ENCODE peak calls at places on chromosomes 1 and 21, in four cellular contexts. I, M, R and E are unnamed samples.
A peak's percentile ranks its signal among the peaks of the same experiment; 100 is the strongest.

GRCh38 chr1:20008391-20008841 is 29.0 kb upstream of the PLA2G2A start:
- DNase-seq in I (no peak), M (no peak), R (no peak), E (no peak)

GRCh38 chr1:176046926-176047325 is 160.2 kb downstream of the COP1 start:
- DNase-seq in I (no peak), M (no peak), R (no peak), E (no peak)

GRCh38 chr1:245153081-245153644 is 1.6 kb upstream of the KIF26B start:
- DNase-seq in I (no peak), M (peak; percentile 73), R (peak; percentile 66), E (no peak)

GRCh38 chr1:53359225-53359933 is 31.5 kb upstream of the LRP8 start:
- DNase-seq in I (no peak), M (no peak), R (no peak), E (peak; percentile 34)

GRCh38 chr1:201427923-201428322 is 6.4 kb upstream of the TNNI1 start:
- DNase-seq in I (no peak), M (no peak), R (no peak), E (no peak)

GRCh38 chr1:44832068-44832700 is 10.9 kb downstream of the PTCH2 start:
- DNase-seq in I (no peak), M (no peak), R (no peak), E (no peak)

GRCh38 chr21:37281993-37282392 is 14.9 kb upstream of the VPS26C start:
- DNase-seq in I (no peak), M (no peak), R (no peak), E (no peak)

GRCh38 chr1:25760122-25760719 is 39.8 kb upstream of the SELENON start:
- DNase-seq in I (no peak), M (no peak), R (no peak), E (no peak)

GRCh38 chr1:8816831-8817412 is 518 bp downstream of the RERE start:
- DNase-seq in I (no peak), M (no peak), R (no peak), E (peak; percentile 72)

GRCh38 chr1:25573591-25573930 is 30.2 kb downstream of the LDLRAP1 start:
- DNase-seq in I (no peak), M (no peak), R (peak; percentile 48), E (no peak)

GRCh38 chr1:58785424-58786058 is 1.7 kb upstream of the JUN start:
- DNase-seq in I (no peak), M (no peak), R (peak; percentile 81), E (peak; percentile 86)

GRCh38 chr1:94679336-94680007 is 137.9 kb upstream of the F3 start:
- DNase-seq in I (no peak), M (no peak), R (no peak), E (no peak)

GRCh38 chr1:214727274-214727673 is 124.3 kb downstream of the CENPF start:
- DNase-seq in I (no peak), M (no peak), R (no peak), E (no peak)

GRCh38 chr1:19643602-19644419 is at the start of gene NBL1:
- DNase-seq in I (no peak), M (peak; percentile 37), R (peak; percentile 77), E (no peak)

GRCh38 chr1:17045623-17046022 is 8.2 kb downstream of the SDHB start:
- DNase-seq in I (no peak), M (no peak), R (no peak), E (no peak)

GRCh38 chr21:18235545-18235944 is 9.1 kb upstream of the CHODL start:
- DNase-seq in I (no peak), M (no peak), R (no peak), E (no peak)

GRCh38 chr1:6007318-6008083 is 15.3 kb upstream of the NPHP4 start:
- DNase-seq in I (no peak), M (no peak), R (no peak), E (peak; percentile 44)

GRCh38 chr1:210362526-210362925 is 33.8 kb downstream of the HHAT start:
- DNase-seq in I (peak; percentile 45), M (no peak), R (no peak), E (no peak)

GRCh38 chr1:117284408-117285215 is 73.9 kb upstream of the VTCN1 start:
- DNase-seq in I (peak; percentile 50), M (peak; percentile 33), R (peak; percentile 46), E (no peak)

GRCh38 chr1:17118706-17119075 is 560 bp downstream of the PADI2 start:
- DNase-seq in I (no peak), M (no peak), R (no peak), E (no peak)

GRCh38 chr1:55249646-55250398 is 34.7 kb upstream of the USP24 start:
- DNase-seq in I (no peak), M (no peak), R (no peak), E (no peak)

GRCh38 chr1:41995441-41996130 is 76.9 kb upstream of the HIVEP3 start:
- DNase-seq in I (no peak), M (no peak), R (no peak), E (no peak)

GRCh38 chr1:29504266-29504665 is 267.9 kb downstream of the PTPRU start:
- DNase-seq in I (no peak), M (no peak), R (no peak), E (no peak)

GRCh38 chr1:198174297-198174696 is 17.5 kb downstream of the NEK7 start:
- DNase-seq in I (no peak), M (no peak), R (no peak), E (no peak)

GRCh38 chr1:234281826-234282489 is 91.3 kb upstream of the COA6 start:
- DNase-seq in I (no peak), M (no peak), R (no peak), E (no peak)

GRCh38 chr21:45741691-45742090 is 98.2 kb downstream of the PCBP3 start:
- DNase-seq in I (no peak), M (no peak), R (no peak), E (no peak)

GRCh38 chr1:210328032-210328745 is 513 bp upstream of the HHAT start:
- DNase-seq in I (no peak), M (no peak), R (no peak), E (no peak)

GRCh38 chr1:116255486-116255885 is 117.6 kb upstream of the ATP1A1 start:
- DNase-seq in I (no peak), M (no peak), R (no peak), E (no peak)

GRCh38 chr1:208688656-208689315 is 444.6 kb upstream of the PLXNA2 start:
- DNase-seq in I (no peak), M (no peak), R (no peak), E (no peak)

GRCh38 chr1:208684192-208684591 is 440.0 kb upstream of the PLXNA2 start:
- DNase-seq in I (no peak), M (no peak), R (no peak), E (no peak)

GRCh38 chr1:208682664-208683013 is 438.5 kb upstream of the PLXNA2 start:
- DNase-seq in I (no peak), M (no peak), R (no peak), E (no peak)

GRCh38 chr1:208683141-208683540 is 439.0 kb upstream of the PLXNA2 start:
- DNase-seq in I (no peak), M (no peak), R (no peak), E (no peak)

GRCh38 chr1:208686592-208686991 is 442.4 kb upstream of the PLXNA2 start:
- DNase-seq in I (no peak), M (no peak), R (no peak), E (no peak)
- H3K27ac ChIP-seq in I (no peak overlapping the region), M (no peak overlapping the region), R (no peak overlapping the region), E (no peak overlapping the region)

DNA sequence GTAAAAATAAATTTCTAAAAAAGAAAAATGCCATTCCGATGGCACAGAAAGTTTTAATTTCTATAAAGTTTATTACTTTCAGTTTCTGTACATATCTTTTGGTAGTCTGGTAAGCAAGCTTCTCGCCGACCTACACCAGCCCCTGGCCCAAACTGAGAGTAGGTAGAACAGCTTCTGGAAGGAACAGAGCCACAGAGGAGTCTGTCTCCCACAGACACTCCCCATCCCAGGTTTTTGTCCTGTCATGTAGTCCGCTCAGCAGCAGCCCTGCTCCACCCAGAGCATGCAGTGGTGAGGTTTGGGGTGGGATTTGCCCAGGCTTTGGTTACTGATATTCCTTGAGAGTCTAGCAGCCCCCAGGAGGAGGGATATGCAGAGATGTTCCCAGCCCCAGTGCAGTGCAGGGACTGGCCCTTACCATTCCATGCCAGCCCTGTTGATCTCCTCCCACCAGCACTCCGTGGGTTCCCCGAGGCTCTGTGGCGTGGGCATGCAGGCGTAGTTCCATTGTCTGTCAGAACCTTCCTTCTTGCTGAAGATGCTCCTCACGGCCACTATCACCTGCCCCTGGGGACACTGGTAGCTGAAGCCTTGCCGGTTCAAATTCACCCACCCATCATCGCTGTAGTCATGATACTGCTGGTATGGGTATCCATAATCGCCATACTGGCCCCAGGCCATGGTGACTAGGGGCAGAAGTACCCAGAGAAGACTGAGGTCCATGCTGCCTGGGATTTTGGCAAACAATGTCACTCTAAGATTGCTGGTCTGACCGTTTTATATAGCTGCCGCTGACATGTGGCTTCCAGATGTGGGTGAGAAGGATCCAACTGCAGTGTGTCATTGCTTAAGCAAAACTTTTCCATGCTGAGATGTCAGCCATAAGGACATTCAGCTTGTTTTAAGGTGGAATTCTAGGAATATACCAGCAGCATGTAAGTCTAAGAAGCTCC is at the start of gene DPT:
- DNase-seq in I (no peak), M (no peak), R (no peak), E (no peak)
- H3K27ac ChIP-seq in I (no peak within 1 kb of the TSS), M (no peak within 1 kb of the TSS), R (no peak within 1 kb of the TSS), E (no peak within 1 kb of the TSS)

DNA sequence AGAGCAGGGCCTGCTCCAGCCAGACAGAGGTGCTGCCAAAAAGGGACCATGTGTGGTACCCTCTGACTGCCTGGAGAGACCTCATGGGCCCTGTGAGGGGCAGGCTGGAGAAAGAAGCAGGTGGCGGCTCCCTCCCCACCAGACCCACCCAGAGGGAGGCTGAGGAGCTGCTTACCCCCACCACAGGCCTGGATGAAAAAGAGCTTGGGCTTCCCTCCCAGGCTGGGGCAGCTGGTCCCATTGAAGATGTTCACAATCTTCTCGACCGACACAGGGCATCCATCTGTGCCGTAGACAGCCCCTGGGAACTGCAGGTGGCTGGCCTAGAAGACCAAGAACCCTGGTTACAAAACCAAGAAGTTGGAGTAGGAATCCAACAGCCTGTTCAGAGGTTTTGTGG is 19.6 kb downstream of the CASP9 start:
- DNase-seq in I (no peak), M (no peak), R (no peak), E (no peak)
- H3K27ac ChIP-seq in I (no peak overlapping the region), M (no peak overlapping the region), R (no peak overlapping the region), E (no peak overlapping the region)

DNA sequence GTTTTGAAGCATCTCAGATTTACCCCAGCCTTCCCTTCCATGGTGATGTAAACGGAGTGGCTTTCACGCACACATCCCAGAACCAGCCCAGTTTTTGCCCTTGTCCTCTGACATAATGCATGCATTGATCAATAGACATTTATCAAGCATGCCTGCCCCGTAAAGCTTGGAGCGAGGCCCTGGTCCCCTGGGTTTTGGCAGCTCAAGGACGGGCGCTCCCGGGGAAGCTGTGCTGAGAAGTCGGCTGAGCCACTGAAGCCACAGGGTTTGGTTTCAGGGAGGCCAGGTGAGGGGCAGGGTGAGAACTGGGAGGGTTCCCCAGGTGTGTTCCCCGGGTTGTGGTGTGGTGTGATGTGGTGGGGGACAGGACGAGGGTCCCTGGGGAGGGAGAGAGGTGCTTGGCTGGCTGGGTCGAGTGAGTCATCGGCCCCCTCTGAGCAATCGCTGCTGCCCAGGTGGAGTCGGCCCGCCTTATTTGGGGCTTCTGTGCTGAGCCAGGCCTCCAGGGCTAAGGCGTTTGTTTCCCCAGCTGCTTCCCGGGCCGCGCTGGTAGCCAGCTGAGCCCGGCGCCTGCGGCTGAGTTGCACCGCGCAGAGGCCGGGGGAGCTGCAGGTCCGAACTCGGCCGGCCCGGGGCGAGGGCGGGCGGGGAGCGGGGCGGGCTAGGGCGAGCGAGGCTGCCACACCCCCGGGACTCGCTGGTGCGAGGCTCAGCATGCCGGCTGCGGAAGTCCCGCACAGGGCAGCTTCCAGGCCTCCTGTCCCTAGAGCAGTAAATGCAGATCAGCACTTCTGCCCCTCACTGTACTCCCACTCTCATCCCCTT is 23.6 kb downstream of the ATP2B4 start:
- DNase-seq in I (no peak), M (no peak), R (peak; percentile 91), E (peak; percentile 82)
- H3K27ac ChIP-seq in I (peak overlapping the region; percentile 68), M (peak overlapping the region; percentile 0), R (peak overlapping the region; percentile 94), E (peak overlapping the region; percentile 11)